ENCODE peak calls at places on chromosome 14, in four cellular contexts. M is breast epithelium, T is heart right ventricle, O is body of pancreas. S is an unnamed sample.

GRCh38 chr14:75454963-75455546 is 27.2 kb downstream of the JDP2 start:
- DNase-seq in M (no peak), T (peak; percentile 67), O (peak; percentile 71), S (peak; percentile 94)

GRCh38 chr14:22791302-22791701 is 23.9 kb downstream of the SLC7A7 start:
- DNase-seq in M (no peak), T (peak; percentile 13), O (no peak), S (no peak)

GRCh38 chr14:67240168-67240932 is 885 bp upstream of the PALS1 start:
- DNase-seq in M (peak; percentile 63), T (peak; percentile 44), O (peak; percentile 76), S (peak; percentile 73)

GRCh38 chr14:64423987-64424386 is 35.8 kb downstream of the MTHFD1 start:
- DNase-seq in M (no peak), T (no peak), O (no peak), S (no peak)

GRCh38 chr14:56119221-56119967 is 1.2 kb downstream of the PELI2 start:
- DNase-seq in M (no peak), T (peak; percentile 31), O (peak; percentile 60), S (no peak)

GRCh38 chr14:53942970-53943750 is 13.5 kb downstream of the BMP4 start:
- DNase-seq in M (no peak), T (no peak), O (no peak), S (no peak)

GRCh38 chr14:89000007-89000942 is 175.8 kb downstream of the TTC8 start:
- DNase-seq in M (no peak), T (no peak), O (peak; percentile 24), S (no peak)

GRCh38 chr14:97073622-97074021 is 276.4 kb downstream of the VRK1 start:
- DNase-seq in M (no peak), T (no peak), O (no peak), S (no peak)

GRCh38 chr14:69951935-69952334 is 72.7 kb downstream of the SMOC1 start:
- DNase-seq in M (no peak), T (no peak), O (no peak), S (no peak)

GRCh38 chr14:60331201-60332045 is 82.4 kb downstream of the PPM1A start:
- DNase-seq in M (peak; percentile 23), T (peak; percentile 52), O (peak; percentile 84), S (peak; percentile 66)

GRCh38 chr14:73833530-73834257 is 17.9 kb upstream of the PTGR2 start:
- DNase-seq in M (no peak), T (peak; percentile 46), O (peak; percentile 35), S (peak; percentile 32)

GRCh38 chr14:43540948-43541347 is 966.1 kb downstream of the FSCB start:
- DNase-seq in M (no peak), T (no peak), O (peak; percentile 10), S (no peak)

GRCh38 chr14:101501341-101501740 is 60.0 kb upstream of the DIO3 start:
- DNase-seq in M (no peak), T (no peak), O (no peak), S (no peak)

GRCh38 chr14:51457858-51458562 is 193.7 kb upstream of the FRMD6 start:
- DNase-seq in M (no peak), T (no peak), O (no peak), S (no peak)

GRCh38 chr14:50605776-50606175 is 45.8 kb downstream of the ATL1 start:
- DNase-seq in M (no peak), T (no peak), O (peak; percentile 15), S (no peak)

GRCh38 chr14:100488057-100488456 is 99.2 kb downstream of the BEGAIN start:
- DNase-seq in M (no peak), T (no peak), O (no peak), S (no peak)

GRCh38 chr14:56562883-56563282 is 16.7 kb upstream of the TMEM260 start:
- DNase-seq in M (no peak), T (no peak), O (no peak), S (no peak)

GRCh38 chr14:53509227-53509822 is 356.2 kb upstream of the DDHD1 start:
- DNase-seq in M (no peak), T (peak; percentile 38), O (peak; percentile 18), S (no peak)

GRCh38 chr14:75990297-75990696 is 4.7 kb downstream of the IFT43 start:
- DNase-seq in M (no peak), T (no peak), O (no peak), S (no peak)

GRCh38 chr14:37669242-37669641 is 73.8 kb downstream of the TTC6 start:
- DNase-seq in M (no peak), T (no peak), O (no peak), S (no peak)

GRCh38 chr14:60506462-60506984 is 2.4 kb upstream of the SIX6 start:
- DNase-seq in M (no peak), T (no peak), O (no peak), S (no peak)

GRCh38 chr14:51398898-51399297 is 158.9 kb downstream of the TMX1 start:
- DNase-seq in M (no peak), T (no peak), O (no peak), S (peak; percentile 72)

GRCh38 chr14:76133103-76133502 is 18.6 kb upstream of the GPATCH2L start:
- DNase-seq in M (no peak), T (no peak), O (no peak), S (peak; percentile 30)

GRCh38 chr14:99505089-99505488 is 23.9 kb downstream of the CCNK start:
- DNase-seq in M (no peak), T (no peak), O (no peak), S (no peak)

GRCh38 chr14:53529519-53529918 is 376.4 kb upstream of the DDHD1 start:
- DNase-seq in M (no peak), T (no peak), O (no peak), S (no peak)

GRCh38 chr14:69154779-69155178 is 1.9 kb upstream of the DCAF5 start:
- DNase-seq in M (no peak), T (no peak), O (peak; percentile 62), S (no peak)

GRCh38 chr14:100810861-100811461 is 15.0 kb upstream of the MEG3 start:
- DNase-seq in M (no peak), T (no peak), O (no peak), S (no peak)

GRCh38 chr14:24425704-24426103 is 3.8 kb downstream of the CBLN3 start:
- DNase-seq in M (no peak), T (no peak), O (no peak), S (peak; percentile 52)

GRCh38 chr14:103483600-103483999 is 39.0 kb downstream of the CKB start:
- DNase-seq in M (no peak), T (no peak), O (peak; percentile 26), S (peak; percentile 58)

GRCh38 chr14:23025181-23025788 is 9.4 kb downstream of the PSMB5 start:
- DNase-seq in M (no peak), T (no peak), O (no peak), S (no peak)

GRCh38 chr14:89911018-89911919 is 43.3 kb downstream of the EFCAB11 start:
- DNase-seq in M (no peak), T (no peak), O (peak; percentile 35), S (no peak)

GRCh38 chr14:76919811-76920571 is 93.8 kb downstream of the LRRC74A start:
- DNase-seq in M (no peak), T (peak; percentile 67), O (peak; percentile 73), S (no peak)

GRCh38 chr14:102375126-102375525 is 12.4 kb downstream of the TECPR2 start:
- DNase-seq in M (no peak), T (no peak), O (no peak), S (no peak)

GRCh38 chr14:98189077-98189476 is 1082.9 kb downstream of the BCL11B start:
- DNase-seq in M (no peak), T (no peak), O (no peak), S (no peak)

GRCh38 chr14:67186789-67187188 is 2.5 kb upstream of the GARIN2 start:
- DNase-seq in M (no peak), T (no peak), O (no peak), S (peak; percentile 13)

GRCh38 chr14:49954171-49954631 is 61.3 kb downstream of the ARF6 start:
- DNase-seq in M (no peak), T (no peak), O (no peak), S (peak; percentile 55)

GRCh38 chr14:60649815-60650381 is 621 bp upstream of the SIX1 start:
- DNase-seq in M (no peak), T (no peak), O (no peak), S (peak; percentile 19)

GRCh38 chr14:36655963-36656768 is 5.5 kb upstream of the PAX9 start:
- DNase-seq in M (no peak), T (no peak), O (peak; percentile 36), S (no peak)
- TF ChIP-seq CTCF in M (no peak), T (peak; percentile 39), O (peak; percentile 40), S (peak; percentile 27)

GRCh38 chr14:27050195-27050594 is 452.4 kb upstream of the NOVA1 start:
- DNase-seq in M (no peak), T (no peak), O (no peak), S (no peak)
- H3K9me3 ChIP-seq in M (no peaks in the 10 kb centered on the region), T (no peaks in the 10 kb centered on the region), O (no peaks in the 10 kb centered on the region), S (no peaks in the 10 kb centered on the region)

DNA sequence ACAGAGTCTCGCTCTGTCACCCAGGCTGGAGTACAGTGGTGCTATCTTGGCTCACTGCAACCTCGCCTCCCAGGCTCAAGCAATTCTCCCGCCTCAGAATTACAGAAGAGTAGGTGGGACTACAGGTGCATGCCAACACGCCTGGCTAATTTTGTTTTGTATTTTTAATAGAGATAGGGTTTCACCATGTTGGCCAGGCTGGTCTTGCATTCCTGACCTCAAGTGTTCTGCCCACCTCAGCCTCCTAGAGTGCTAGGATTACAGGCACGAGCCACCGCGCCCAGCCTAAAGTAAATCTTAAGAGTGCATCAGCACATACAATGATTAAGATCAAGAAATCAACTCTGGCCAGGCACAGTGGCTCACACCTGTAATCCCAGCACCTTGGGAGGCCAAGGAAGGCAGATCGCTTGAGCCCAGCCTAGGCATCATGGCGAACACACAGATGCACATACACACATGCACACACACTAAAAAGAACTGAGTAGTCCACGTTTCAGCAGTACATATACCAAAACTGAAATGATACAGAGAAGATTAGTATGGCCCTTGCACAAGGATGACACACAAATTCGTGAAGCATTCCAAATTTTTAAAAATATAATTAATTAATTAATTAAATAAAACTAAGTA is 65.0 kb downstream of the HECTD1 start:
- DNase-seq in M (no peak), T (no peak), O (no peak), S (no peak)
- TF ChIP-seq CTCF in M (no peak), T (no peak), O (no peak), S (no peak)

GRCh38 chr14:105852378-105853088 is 326.1 kb downstream of the TMEM121 start:
- DNase-seq in M (peak; percentile 6), T (peak; percentile 1), O (no peak), S (no peak)

GRCh38 chr14:105849933-105850626 is 323.7 kb downstream of the TMEM121 start:
- DNase-seq in M (no peak), T (no peak), O (no peak), S (no peak)

GRCh38 chr14:105853089-105853906 is 326.9 kb downstream of the TMEM121 start:
- DNase-seq in M (peak; percentile 7), T (peak; percentile 3), O (no peak), S (no peak)

GRCh38 chr14:105851716-105852377 is 325.5 kb downstream of the TMEM121 start:
- DNase-seq in M (peak; percentile 2), T (no peak), O (no peak), S (no peak)

DNA sequence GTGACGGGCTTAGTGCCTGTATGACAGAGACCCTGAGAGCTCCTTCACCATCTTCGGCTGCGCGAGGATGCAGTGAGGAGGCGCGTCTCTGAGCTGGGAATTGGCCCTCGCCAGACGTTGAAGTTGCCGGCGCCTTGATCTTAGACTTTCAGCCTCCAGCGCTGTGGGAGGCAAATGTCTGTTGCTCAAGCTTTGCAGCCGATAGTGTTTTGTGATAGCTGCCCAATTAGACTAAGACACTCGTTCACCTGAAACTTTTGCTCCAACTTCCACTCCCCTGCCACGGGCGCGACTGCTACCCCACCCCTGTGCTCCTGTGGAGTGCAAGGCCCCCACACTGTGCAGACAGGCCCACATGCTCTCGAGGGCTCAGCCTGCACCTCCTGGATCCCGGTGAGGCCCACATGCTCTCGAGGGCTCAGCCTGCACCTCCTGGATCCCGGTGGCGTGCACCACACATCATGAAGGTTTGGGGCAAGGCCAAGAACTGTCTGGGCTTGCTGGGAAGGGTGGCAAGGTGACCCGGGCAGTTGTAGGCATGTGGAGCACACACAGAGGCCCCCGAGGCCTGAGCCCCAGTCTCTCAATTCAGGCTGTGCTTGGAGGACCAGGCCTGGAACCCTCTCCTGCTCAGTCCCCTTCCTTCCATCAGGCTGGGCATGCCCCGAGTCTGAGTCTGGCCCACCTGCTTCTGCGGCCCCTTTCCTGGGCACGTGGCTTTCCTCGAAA is 324.6 kb downstream of the TMEM121 start:
- DNase-seq in M (peak; percentile 4), T (peak; percentile 1), O (no peak), S (no peak)
- H3K9me3 ChIP-seq in M (peaks cover 1% of the 10 kb centered on the region), T (no peaks in the 10 kb centered on the region), O (no peaks in the 10 kb centered on the region), S (no peaks in the 10 kb centered on the region)